ENCODE peak calls at places on chromosomes 13 and 19, in eight cellular contexts. F is heart left ventricle, Q is thoracic aorta, A is upper lobe of left lung, U is pancreas, R is IMR-90, I is GM23338, H is psoas muscle. B is an unnamed sample.
A peak's percentile ranks its signal among the peaks of the same experiment; 100 is the strongest.

GRCh38 chr13:23087884-23088283 is 92.9 kb upstream of the SGCG start:
- DNase-seq in U (no peak), R (peak; percentile 20), Q (no peak), F (no peak), H (no peak), I (peak; percentile 70), A (no peak), B (no peak)

GRCh38 chr19:49475995-49476880 is 2.2 kb downstream of the FLT3LG start:
- DNase-seq in Q (no peak), F (peak; percentile 46), U (no peak), A (no peak), R (no peak), H (peak; percentile 60), I (peak; percentile 98), B (no peak)

GRCh38 chr19:53942001-53942786 is 20.5 kb upstream of the CACNG8 start:
- DNase-seq in H (no peak), Q (no peak), U (no peak), R (no peak), A (no peak), F (no peak), I (peak; percentile 99), B (no peak)

GRCh38 chr19:3611841-3612240 is 5.2 kb upstream of the TBXA2R start:
- DNase-seq in F (no peak), U (peak; percentile 10), Q (no peak), H (no peak), A (no peak), I (no peak), R (no peak), B (no peak)

GRCh38 chr13:40536443-40537113 is 129.9 kb downstream of the FOXO1 start:
- DNase-seq in I (no peak), U (peak; percentile 92), R (no peak), H (no peak), A (no peak), Q (no peak), F (no peak), B (peak; percentile 90)

GRCh38 chr19:862529-863304 is 3.3 kb downstream of the CFD start:
- DNase-seq in I (peak; percentile 95), Q (no peak), U (peak; percentile 65), A (peak; percentile 70), R (peak; percentile 17), H (peak; percentile 63), F (peak; percentile 67), B (no peak)

GRCh38 chr13:50608357-50608756 is 235.1 kb downstream of the DLEU7 start:
- DNase-seq in A (no peak), Q (no peak), H (no peak), R (no peak), U (no peak), I (no peak), F (no peak), B (no peak)

GRCh38 chr13:73934215-73934623 is 200.0 kb downstream of the KLF12 start:
- DNase-seq in A (no peak), H (no peak), U (no peak), R (peak; percentile 43), F (no peak), I (no peak), Q (no peak), B (no peak)

GRCh38 chr19:38722947-38723605 is 21.2 kb downstream of the CAPN12 start:
- DNase-seq in I (no peak), Q (no peak), R (no peak), A (no peak), U (no peak), F (no peak), H (no peak), B (no peak)
- H3K36me3 ChIP-seq in I (peaks cover 34% of the 10 kb centered on the region), Q (peaks cover 97% of the 10 kb centered on the region), R (peaks cover 96% of the 10 kb centered on the region), A (peaks cover 100% of the 10 kb centered on the region), U (peaks cover 85% of the 10 kb centered on the region), F (peaks cover 91% of the 10 kb centered on the region), H (peaks cover 95% of the 10 kb centered on the region), B (peaks cover 72% of the 10 kb centered on the region)

GRCh38 chr19:56836059-56836458 is 4.5 kb downstream of the PEG3 start:
- DNase-seq in R (no peak), A (no peak), I (no peak), H (no peak), F (no peak), Q (no peak), U (no peak), B (no peak)

GRCh38 chr19:56837892-56838679 is 2.4 kb downstream of the PEG3 start:
- DNase-seq in I (no peak), Q (peak; percentile 27), A (peak; percentile 78), F (peak; percentile 78), H (peak; percentile 73), R (no peak), U (peak; percentile 81), B (peak; percentile 91)

GRCh38 chr19:56837004-56837403 is 3.5 kb downstream of the PEG3 start:
- DNase-seq in A (peak; percentile 22), F (no peak), I (no peak), R (no peak), U (peak; percentile 21), Q (no peak), H (no peak), B (no peak)

GRCh38 chr19:56838680-56838929 is 1.9 kb downstream of the PEG3 start:
- DNase-seq in U (no peak), H (no peak), A (peak; percentile 92), F (no peak), I (no peak), Q (no peak), R (no peak), B (no peak)

DNA sequence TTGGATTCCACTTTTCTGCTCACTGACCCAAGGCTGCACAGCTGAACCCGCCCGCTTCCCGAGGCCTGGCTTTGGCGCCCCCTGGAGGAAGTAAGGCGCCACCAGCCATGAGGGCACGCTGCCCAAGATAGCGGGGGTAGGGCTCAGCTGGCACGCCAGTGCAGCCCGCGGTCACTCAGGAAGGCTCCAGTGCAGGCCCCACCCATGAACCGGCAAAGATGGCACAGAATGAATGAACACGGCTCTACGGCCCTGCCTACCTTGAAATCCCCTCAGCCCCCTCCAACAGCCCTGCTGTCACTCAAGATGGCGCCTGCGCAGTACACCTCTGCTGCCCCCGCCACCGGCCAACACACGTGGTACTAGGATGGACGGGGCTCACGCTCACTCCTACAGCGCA is 3.0 kb downstream of the PEG3 start:
- DNase-seq in Q (peak; percentile 17), H (peak; percentile 72), A (peak; percentile 67), I (no peak), U (peak; percentile 88), R (no peak), F (peak; percentile 82), B (peak; percentile 91)
- TF ChIP-seq CTCF in Q (peak; percentile 63), H (peak; percentile 43), A (peak; percentile 52), I (peak; percentile 7), U (peak; percentile 36), R (no peak), F (peak; percentile 73), B (peak; percentile 73)

DNA sequence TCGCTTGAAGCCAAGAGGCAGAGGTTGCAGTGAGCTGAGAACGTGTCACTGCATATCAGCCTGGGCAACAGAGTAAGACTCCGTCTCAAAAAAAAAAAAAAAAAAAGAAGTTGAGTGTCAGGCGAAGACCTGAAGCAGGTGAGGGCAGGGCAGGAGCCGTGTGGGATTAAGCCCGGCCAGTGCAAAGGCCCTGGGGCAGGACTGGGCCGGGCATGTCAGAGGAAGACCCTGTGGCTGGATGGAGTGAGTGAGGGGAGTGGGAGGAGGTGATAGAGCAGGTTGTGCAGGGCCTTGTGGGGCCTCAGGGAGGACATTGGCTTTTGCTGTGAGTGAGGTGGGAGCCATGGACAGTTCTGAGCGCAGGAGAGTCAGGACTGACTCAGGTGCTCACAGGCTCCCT is 47.9 kb downstream of the TMED1 start:
- DNase-seq in R (no peak), U (no peak), I (no peak), A (no peak), Q (no peak), H (no peak), F (no peak), B (no peak)
- H3K36me3 ChIP-seq in R (peaks cover 63% of the 10 kb centered on the region), U (peaks cover 61% of the 10 kb centered on the region), I (peaks cover 10% of the 10 kb centered on the region), A (peaks cover 95% of the 10 kb centered on the region), Q (peaks cover 60% of the 10 kb centered on the region), H (peaks cover 100% of the 10 kb centered on the region), F (peaks cover 100% of the 10 kb centered on the region), B (peaks cover 10% of the 10 kb centered on the region)

DNA sequence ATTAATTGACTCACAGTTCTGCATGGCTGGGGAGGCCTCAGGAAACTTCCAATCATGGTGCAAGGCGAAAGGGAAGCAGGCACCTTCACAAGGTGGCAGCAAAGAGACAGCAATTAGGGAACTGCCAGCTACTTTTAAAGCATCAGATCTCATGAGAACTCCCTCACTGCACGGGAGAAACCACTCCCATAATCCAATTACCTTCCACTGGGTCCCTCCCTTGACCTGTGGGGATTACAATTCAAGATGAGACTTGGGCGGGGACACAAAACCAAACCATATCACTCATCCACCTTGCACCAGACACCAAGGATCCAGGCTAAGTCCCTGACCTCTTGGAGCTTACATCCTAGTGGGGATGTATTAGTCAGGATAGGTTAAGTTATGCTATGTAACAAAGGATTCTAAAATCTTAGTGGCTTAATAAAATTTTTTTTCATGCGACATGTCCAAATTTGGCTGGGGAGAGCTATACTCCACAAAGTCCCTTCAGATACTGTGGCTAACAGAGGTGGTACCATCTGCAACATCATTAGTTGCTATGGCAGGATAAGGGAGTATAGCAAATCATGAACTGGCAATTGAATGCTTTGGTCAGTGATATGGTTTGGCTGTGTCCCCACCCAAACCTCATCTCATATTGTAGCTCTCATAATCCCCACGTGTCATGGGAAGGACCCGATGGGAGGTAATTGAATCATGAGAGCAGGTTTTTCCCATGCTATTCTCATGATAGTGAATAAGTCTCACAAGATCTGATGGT is 8.3 kb upstream of the FAM187B start:
- DNase-seq in F (no peak), Q (no peak), U (no peak), A (no peak), R (no peak), H (no peak), I (peak; percentile 67), B (peak; percentile 44)
- TF ChIP-seq CTCF in F (peak; percentile 22), Q (no peak), U (no peak), A (no peak), R (no peak), H (no peak), I (peak; percentile 66), B (peak; percentile 40)

GRCh38 chr13:19665427-19665859 is 32.0 kb downstream of the MPHOSPH8 start:
- DNase-seq in A (no peak), R (no peak), F (peak; percentile 53), H (no peak), Q (no peak), I (peak; percentile 25), U (no peak), B (no peak)

GRCh38 chr13:19672990-19673389 is 39.5 kb downstream of the MPHOSPH8 start:
- DNase-seq in I (no peak), U (no peak), A (no peak), Q (no peak), R (no peak), F (no peak), H (no peak), B (no peak)

GRCh38 chr13:19673473-19674430 is 40.3 kb downstream of the MPHOSPH8 start:
- DNase-seq in I (no peak), R (no peak), H (no peak), F (no peak), A (no peak), Q (no peak), U (no peak), B (no peak)

GRCh38 chr13:19668778-19669177 is 35.3 kb downstream of the MPHOSPH8 start:
- DNase-seq in I (no peak), Q (no peak), H (no peak), F (no peak), U (no peak), R (no peak), A (no peak), B (no peak)

GRCh38 chr13:19670147-19670546 is 36.7 kb downstream of the MPHOSPH8 start:
- DNase-seq in H (no peak), I (no peak), Q (no peak), A (no peak), U (no peak), R (no peak), F (no peak), B (no peak)
- H3K36me3 ChIP-seq in H (peaks cover 100% of the 10 kb centered on the region), I (peaks cover 50% of the 10 kb centered on the region), Q (peaks cover 72% of the 10 kb centered on the region), A (peaks cover 87% of the 10 kb centered on the region), U (peaks cover 72% of the 10 kb centered on the region), R (peaks cover 74% of the 10 kb centered on the region), F (peaks cover 100% of the 10 kb centered on the region), B (no peaks in the 10 kb centered on the region)